ENCODE peak calls at places on chromosomes 16 and 17, in five cellular contexts. T is cardiac fibroblast, L is NB4, O is breast epithelium, M is ovary. W is an unnamed sample.

GRCh38 chr16:75379911-75380847 is 53.1 kb downstream of the CFDP1 start:
- DNase-seq in T (no peak), L (peak; percentile 84), O (no peak), M (no peak), W (no peak)

GRCh38 chr17:16381496-16381820 is 567 bp downstream of the UBB start:
- DNase-seq in T (peak; percentile 62), L (no peak), O (no peak), M (no peak), W (peak; percentile 43)

GRCh38 chr17:3935140-3935542 is 18.9 kb upstream of the P2RX1 start:
- DNase-seq in T (peak; percentile 78), L (peak; percentile 59), O (peak; percentile 78), M (no peak), W (peak; percentile 37)

GRCh38 chr16:35252356-35252936 is 1793.0 kb downstream of the TP53TG3F start:
- DNase-seq in T (peak; percentile 11), L (peak; percentile 21), O (no peak), M (no peak), W (peak; percentile 6)

GRCh38 chr16:11025120-11025531 is 80.8 kb downstream of the CLEC16A start:
- DNase-seq in T (no peak), L (no peak), O (no peak), M (no peak), W (no peak)

GRCh38 chr17:850828-851759 is 68.9 kb downstream of the MRM3 start:
- DNase-seq in T (peak; percentile 37), L (no peak), O (no peak), M (peak; percentile 33), W (peak; percentile 71)

GRCh38 chr17:27456681-27457404 is 595 bp downstream of the KSR1 start:
- DNase-seq in T (no peak), L (no peak), O (no peak), M (peak; percentile 54), W (no peak)

GRCh38 chr17:79808763-79809529 is 12.1 kb upstream of the CBX8 start:
- DNase-seq in T (peak; percentile 46), L (peak; percentile 57), O (no peak), M (no peak), W (no peak)

GRCh38 chr16:84463221-84463620 is 41.2 kb downstream of the MEAK7 start:
- DNase-seq in T (no peak), L (no peak), O (peak; percentile 43), M (no peak), W (no peak)

GRCh38 chr17:74862108-74862901 is 2.6 kb upstream of the GRIN2C start:
- DNase-seq in T (peak; percentile 41), L (peak; percentile 74), O (peak; percentile 67), M (peak; percentile 52), W (no peak)

GRCh38 chr16:4140652-4141051 is 24.4 kb upstream of the ADCY9 start:
- DNase-seq in T (peak; percentile 7), L (no peak), O (no peak), M (no peak), W (peak; percentile 44)

GRCh38 chr16:29710227-29711219 is 31.5 kb downstream of the QPRT start:
- DNase-seq in T (peak; percentile 82), L (peak; percentile 80), O (no peak), M (no peak), W (peak; percentile 79)

GRCh38 chr17:44774271-44775135 is 15.7 kb downstream of the ADAM11 start:
- DNase-seq in T (peak; percentile 73), L (peak; percentile 87), O (peak; percentile 89), M (peak; percentile 73), W (peak; percentile 65)

GRCh38 chr17:18116078-18116477 is 7.5 kb downstream of the MYO15A start:
- DNase-seq in T (no peak), L (no peak), O (no peak), M (no peak), W (no peak)

GRCh38 chr16:84520778-84521770 is 16.6 kb upstream of the MEAK7 start:
- DNase-seq in T (no peak), L (no peak), O (no peak), M (no peak), W (peak; percentile 66)

GRCh38 chr17:73135774-73136173 is 29.0 kb upstream of the SSTR2 start:
- DNase-seq in T (no peak), L (peak; percentile 86), O (no peak), M (no peak), W (no peak)

GRCh38 chr16:4032768-4033167 is 83.5 kb downstream of the ADCY9 start:
- DNase-seq in T (no peak), L (peak; percentile 87), O (no peak), M (no peak), W (no peak)

DNA sequence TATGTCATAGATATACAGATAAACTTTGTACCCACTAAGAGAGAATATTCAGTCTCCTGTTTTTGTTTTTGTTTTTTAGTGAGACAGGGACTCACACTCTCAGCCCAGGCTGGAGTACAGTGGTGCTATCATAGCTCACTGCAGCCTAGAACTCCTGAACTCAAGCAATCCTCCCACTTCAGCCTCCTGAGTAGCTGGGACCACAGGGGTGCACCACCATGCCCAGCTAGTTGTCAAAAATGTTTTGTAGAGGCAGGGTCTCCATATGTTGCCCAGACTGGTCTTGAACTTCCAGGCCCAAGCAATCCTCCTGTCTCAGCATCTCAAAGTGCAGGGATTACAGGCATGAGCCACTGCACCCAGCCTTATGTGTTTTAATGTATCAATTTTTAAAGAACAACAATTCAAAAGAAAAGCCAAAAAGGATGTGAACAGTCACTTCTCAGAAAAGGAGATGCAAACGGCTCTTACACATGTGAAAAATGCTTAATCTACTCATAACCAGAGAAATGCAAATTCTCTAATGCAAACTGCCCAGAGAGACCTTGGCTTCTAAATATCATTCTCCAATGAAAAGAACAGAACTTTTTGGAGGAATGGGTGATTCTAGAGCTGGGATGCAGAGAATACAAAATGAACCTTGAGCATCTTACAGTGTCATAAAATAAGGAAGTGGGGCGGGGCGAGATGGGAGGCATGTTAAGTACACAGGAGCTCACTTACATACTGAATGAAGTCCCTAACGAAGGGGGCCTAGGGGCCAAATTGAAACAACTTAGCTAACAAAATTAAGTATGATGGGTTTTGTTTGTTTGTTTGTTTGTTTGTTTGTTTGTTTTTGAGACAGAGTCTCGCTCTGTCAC is 7.3 kb upstream of the CMTM3 start:
- DNase-seq in T (no peak), L (no peak), O (no peak), M (no peak), W (no peak)
- H3K4me3 ChIP-seq in T (no peak overlapping the region), L (no peak overlapping the region), O (no peak overlapping the region), M (no peak overlapping the region), W (no peak overlapping the region)

GRCh38 chr17:38582069-38582468 is 23.7 kb downstream of the SRCIN1 start:
- DNase-seq in T (no peak), L (no peak), O (no peak), M (no peak), W (no peak)

GRCh38 chr17:38578641-38579480 is 26.9 kb downstream of the SRCIN1 start:
- DNase-seq in T (no peak), L (no peak), O (no peak), M (no peak), W (no peak)

GRCh38 chr17:38578229-38578628 is 27.5 kb downstream of the SRCIN1 start:
- DNase-seq in T (no peak), L (no peak), O (no peak), M (no peak), W (no peak)

GRCh38 chr17:38577645-38578173 is 28.0 kb downstream of the SRCIN1 start:
- DNase-seq in T (no peak), L (no peak), O (no peak), M (no peak), W (no peak)

GRCh38 chr17:38579934-38580333 is 25.8 kb downstream of the SRCIN1 start:
- DNase-seq in T (peak; percentile 43), L (peak; percentile 62), O (no peak), M (no peak), W (peak; percentile 52)
- TF ChIP-seq CTCF in T (peak; percentile 28), L (peak; percentile 33), O (no peak), M (no peak), W (peak; percentile 1)

DNA sequence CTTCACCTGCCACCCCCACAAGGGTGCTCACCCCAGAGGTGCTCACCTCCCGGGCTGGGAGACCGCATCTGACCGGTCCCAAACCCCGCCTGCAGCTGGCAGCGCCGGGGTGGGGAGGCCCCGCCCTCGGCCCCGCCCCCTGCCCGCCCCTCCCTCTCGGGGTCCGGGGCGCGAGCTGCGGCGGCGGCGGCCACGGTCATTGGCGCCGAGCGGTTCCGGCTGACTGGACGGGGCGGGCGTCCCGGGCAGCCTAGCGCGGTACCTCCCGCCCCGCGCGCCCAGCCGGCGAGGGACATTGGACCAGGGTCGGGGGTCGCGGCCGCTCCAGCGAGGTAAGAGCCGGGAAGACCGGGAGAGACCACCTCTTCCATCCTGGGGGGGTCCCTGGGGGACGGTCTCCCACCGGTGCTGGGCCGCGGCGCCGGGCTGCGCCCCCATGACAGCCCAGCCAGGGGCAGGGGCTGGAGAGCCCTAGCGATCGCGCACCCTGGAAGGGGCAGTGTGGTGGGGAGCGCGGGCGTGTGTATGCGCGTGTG is at the start of gene CACNG5:
- DNase-seq in T (no peak), L (no peak), O (no peak), M (no peak), W (no peak)
- H3K4me3 ChIP-seq in T (no peak within 1 kb of the TSS), L (no peak within 1 kb of the TSS), O (peak within 1 kb of the TSS; percentile 28), M (no peak within 1 kb of the TSS), W (no peak within 1 kb of the TSS)

GRCh38 chr17:81481011-81481799 is 31.4 kb downstream of the ACTG1 start:
- DNase-seq in T (peak; percentile 38), L (no peak), O (peak; percentile 68), M (peak; percentile 73), W (peak; percentile 33)

GRCh38 chr17:81481815-81482505 is 30.6 kb downstream of the ACTG1 start:
- DNase-seq in T (no peak), L (no peak), O (no peak), M (no peak), W (no peak)

GRCh38 chr17:81479672-81480071 is 32.9 kb downstream of the ACTG1 start:
- DNase-seq in T (no peak), L (no peak), O (no peak), M (no peak), W (no peak)

GRCh38 chr17:81479175-81479574 is 33.4 kb downstream of the ACTG1 start:
- DNase-seq in T (no peak), L (no peak), O (no peak), M (no peak), W (no peak)

GRCh38 chr17:81480140-81480917 is 32.3 kb downstream of the ACTG1 start:
- DNase-seq in T (peak; percentile 73), L (no peak), O (no peak), M (peak; percentile 50), W (peak; percentile 86)
- TF ChIP-seq CTCF in T (peak; percentile 15), L (no peak), O (no peak), M (no peak), W (peak; percentile 11)

W was measured in fibroblast of mammary gland.